ENCODE peak calls at places on chromosomes 1 and 21, in four cellular contexts. One of them, this sample, is unnamed.

GRCh38 chr1:23450894-23451293 is 26.3 kb upstream of the TCEA3 start:
- DNase-seq in gastrocnemius medialis: no peak
- DNase-seq in CD4-positive, alpha-beta memory T cell: no peak
- DNase-seq in fibroblast of lung: no peak
- DNase-seq in this sample: no peak

GRCh38 chr1:2235300-2235998 is 7.3 kb downstream of the SKI start:
- DNase-seq in gastrocnemius medialis: no peak
- DNase-seq in CD4-positive, alpha-beta memory T cell: peak; percentile 41
- DNase-seq in fibroblast of lung: no peak
- DNase-seq in this sample: no peak

GRCh38 chr21:36834192-36834591 is 132.3 kb downstream of the HLCS start:
- DNase-seq in gastrocnemius medialis: no peak
- DNase-seq in CD4-positive, alpha-beta memory T cell: no peak
- DNase-seq in fibroblast of lung: no peak
- DNase-seq in this sample: no peak

GRCh38 chr1:212566522-212567479 is 41.8 kb upstream of the ATF3 start:
- DNase-seq in gastrocnemius medialis: no peak
- DNase-seq in CD4-positive, alpha-beta memory T cell: peak; percentile 75
- DNase-seq in fibroblast of lung: peak; percentile 93
- DNase-seq in this sample: no peak

GRCh38 chr1:228809621-228810313 is 74.5 kb downstream of the RHOU start:
- DNase-seq in gastrocnemius medialis: no peak
- DNase-seq in CD4-positive, alpha-beta memory T cell: no peak
- DNase-seq in fibroblast of lung: no peak
- DNase-seq in this sample: no peak

GRCh38 chr1:115467196-115467595 is 129.1 kb upstream of the NGF start:
- DNase-seq in gastrocnemius medialis: no peak
- DNase-seq in CD4-positive, alpha-beta memory T cell: no peak
- DNase-seq in fibroblast of lung: no peak
- DNase-seq in this sample: no peak

GRCh38 chr1:24933468-24933867 is 3.4 kb upstream of the RUNX3 start:
- DNase-seq in gastrocnemius medialis: no peak
- DNase-seq in CD4-positive, alpha-beta memory T cell: peak; percentile 42
- DNase-seq in fibroblast of lung: no peak
- DNase-seq in this sample: no peak

GRCh38 chr1:19648239-19648638 is 4.1 kb downstream of the NBL1 start:
- DNase-seq in gastrocnemius medialis: no peak
- DNase-seq in CD4-positive, alpha-beta memory T cell: no peak
- DNase-seq in fibroblast of lung: no peak
- DNase-seq in this sample: no peak

GRCh38 chr1:53093451-53093754 is 31.4 kb downstream of the PODN start:
- DNase-seq in gastrocnemius medialis: no peak
- DNase-seq in CD4-positive, alpha-beta memory T cell: no peak
- DNase-seq in fibroblast of lung: no peak
- DNase-seq in this sample: no peak

GRCh38 chr1:237012789-237013383 is 8.6 kb upstream of the MT1HL1 start:
- DNase-seq in gastrocnemius medialis: no peak
- DNase-seq in CD4-positive, alpha-beta memory T cell: no peak
- DNase-seq in fibroblast of lung: peak; percentile 68
- DNase-seq in this sample: no peak

GRCh38 chr1:56915960-56916359 is 49.9 kb downstream of the C8B start:
- DNase-seq in gastrocnemius medialis: no peak
- DNase-seq in CD4-positive, alpha-beta memory T cell: no peak
- DNase-seq in fibroblast of lung: no peak
- DNase-seq in this sample: no peak

GRCh38 chr1:170623171-170623570 is 40.8 kb upstream of the PRRX1 start:
- DNase-seq in gastrocnemius medialis: no peak
- DNase-seq in CD4-positive, alpha-beta memory T cell: no peak
- DNase-seq in fibroblast of lung: peak; percentile 82
- DNase-seq in this sample: no peak

GRCh38 chr1:112878321-112878720 is 77.7 kb downstream of the SLC16A1 start:
- DNase-seq in gastrocnemius medialis: no peak
- DNase-seq in CD4-positive, alpha-beta memory T cell: no peak
- DNase-seq in fibroblast of lung: no peak
- DNase-seq in this sample: no peak

GRCh38 chr21:42614391-42614790 is 39.0 kb upstream of the PDE9A start:
- DNase-seq in gastrocnemius medialis: no peak
- DNase-seq in CD4-positive, alpha-beta memory T cell: peak; percentile 85
- DNase-seq in fibroblast of lung: no peak
- DNase-seq in this sample: no peak

GRCh38 chr1:243179714-243180113 is 75.4 kb downstream of the CEP170 start:
- DNase-seq in gastrocnemius medialis: no peak
- DNase-seq in CD4-positive, alpha-beta memory T cell: no peak
- DNase-seq in fibroblast of lung: no peak
- DNase-seq in this sample: no peak

GRCh38 chr1:147292012-147292411 is 49.5 kb downstream of the CHD1L start:
- DNase-seq in gastrocnemius medialis: no peak
- DNase-seq in CD4-positive, alpha-beta memory T cell: no peak
- DNase-seq in fibroblast of lung: peak; percentile 89
- DNase-seq in this sample: no peak

GRCh38 chr1:108817016-108817415 is 39.9 kb downstream of the AKNAD1 start:
- DNase-seq in gastrocnemius medialis: no peak
- DNase-seq in CD4-positive, alpha-beta memory T cell: no peak
- DNase-seq in fibroblast of lung: peak; percentile 78
- DNase-seq in this sample: peak; percentile 69

GRCh38 chr1:245790441-245790840 is 635.7 kb downstream of the KIF26B start:
- DNase-seq in gastrocnemius medialis: no peak
- DNase-seq in CD4-positive, alpha-beta memory T cell: no peak
- DNase-seq in fibroblast of lung: no peak
- DNase-seq in this sample: no peak

GRCh38 chr1:173295995-173296394 is 88.9 kb upstream of the TNFSF4 start:
- DNase-seq in gastrocnemius medialis: no peak
- DNase-seq in CD4-positive, alpha-beta memory T cell: no peak
- DNase-seq in fibroblast of lung: peak; percentile 14
- DNase-seq in this sample: no peak

GRCh38 chr1:170908942-170909341 is 26.4 kb upstream of the MROH9 start:
- DNase-seq in gastrocnemius medialis: no peak
- DNase-seq in CD4-positive, alpha-beta memory T cell: no peak
- DNase-seq in fibroblast of lung: no peak
- DNase-seq in this sample: no peak

GRCh38 chr1:24190970-24191570 is 4.0 kb upstream of the IFNLR1 start:
- DNase-seq in gastrocnemius medialis: no peak
- DNase-seq in CD4-positive, alpha-beta memory T cell: no peak
- DNase-seq in fibroblast of lung: no peak
- DNase-seq in this sample: no peak

GRCh38 chr21:43718872-43719747 is at the start of gene PDXK:
- DNase-seq in gastrocnemius medialis: peak; percentile 72
- DNase-seq in CD4-positive, alpha-beta memory T cell: peak; percentile 82
- DNase-seq in fibroblast of lung: peak; percentile 74
- DNase-seq in this sample: peak; percentile 77

GRCh38 chr21:25913488-25913887 is 178.7 kb downstream of the GABPA start:
- DNase-seq in gastrocnemius medialis: no peak
- DNase-seq in CD4-positive, alpha-beta memory T cell: no peak
- DNase-seq in fibroblast of lung: no peak
- DNase-seq in this sample: no peak

GRCh38 chr1:71850936-71851335 is 431.4 kb downstream of the NEGR1 start:
- DNase-seq in gastrocnemius medialis: peak; percentile 30
- DNase-seq in CD4-positive, alpha-beta memory T cell: no peak
- DNase-seq in fibroblast of lung: peak; percentile 45
- DNase-seq in this sample: peak; percentile 38

GRCh38 chr1:67441183-67441582 is 11.0 kb upstream of the SERBP1 start:
- DNase-seq in gastrocnemius medialis: peak; percentile 10
- DNase-seq in CD4-positive, alpha-beta memory T cell: no peak
- DNase-seq in fibroblast of lung: peak; percentile 73
- DNase-seq in this sample: peak; percentile 79

GRCh38 chr21:42187976-42188653 is 30.8 kb upstream of the ABCG1 start:
- DNase-seq in gastrocnemius medialis: peak; percentile 10
- DNase-seq in CD4-positive, alpha-beta memory T cell: peak; percentile 91
- DNase-seq in fibroblast of lung: no peak
- DNase-seq in this sample: peak; percentile 43

GRCh38 chr1:117695796-117696505 is 90.1 kb downstream of the TENT5C start:
- DNase-seq in gastrocnemius medialis: no peak
- DNase-seq in CD4-positive, alpha-beta memory T cell: no peak
- DNase-seq in fibroblast of lung: peak; percentile 74
- DNase-seq in this sample: no peak
- H3K4me3 ChIP-seq in gastrocnemius medialis: no peak overlapping the region
- H3K4me3 ChIP-seq in CD4-positive, alpha-beta memory T cell: no peak overlapping the region
- H3K4me3 ChIP-seq in fibroblast of lung: peak overlapping the region; percentile 43
- H3K4me3 ChIP-seq in this sample: no peak overlapping the region

GRCh38 chr1:50973255-50973654 is 3.2 kb downstream of the CDKN2C start:
- DNase-seq in gastrocnemius medialis: no peak
- DNase-seq in CD4-positive, alpha-beta memory T cell: no peak
- DNase-seq in fibroblast of lung: no peak
- DNase-seq in this sample: no peak

GRCh38 chr1:50976111-50976889 is 6.3 kb downstream of the CDKN2C start:
- DNase-seq in gastrocnemius medialis: no peak
- DNase-seq in CD4-positive, alpha-beta memory T cell: no peak
- DNase-seq in fibroblast of lung: peak; percentile 7
- DNase-seq in this sample: no peak

GRCh38 chr1:50973875-50974617 is 4.0 kb downstream of the CDKN2C start:
- DNase-seq in gastrocnemius medialis: no peak
- DNase-seq in CD4-positive, alpha-beta memory T cell: no peak
- DNase-seq in fibroblast of lung: no peak
- DNase-seq in this sample: no peak

GRCh38 chr1:50975436-50975835 is 5.4 kb downstream of the CDKN2C start:
- DNase-seq in gastrocnemius medialis: no peak
- DNase-seq in CD4-positive, alpha-beta memory T cell: no peak
- DNase-seq in fibroblast of lung: no peak
- DNase-seq in this sample: no peak

GRCh38 chr1:50974618-50974935 is 4.5 kb downstream of the CDKN2C start:
- DNase-seq in gastrocnemius medialis: no peak
- DNase-seq in CD4-positive, alpha-beta memory T cell: no peak
- DNase-seq in fibroblast of lung: no peak
- DNase-seq in this sample: no peak
- H3K27ac ChIP-seq in gastrocnemius medialis: no peak overlapping the region
- H3K27ac ChIP-seq in CD4-positive, alpha-beta memory T cell: no peak overlapping the region
- H3K27ac ChIP-seq in fibroblast of lung: no peak overlapping the region
- H3K27ac ChIP-seq in this sample: peak overlapping the region; percentile 33

GRCh38 chr1:247855911-247856310 is 1.1 kb upstream of the TRIM58 start:
- DNase-seq in gastrocnemius medialis: no peak
- DNase-seq in CD4-positive, alpha-beta memory T cell: no peak
- DNase-seq in fibroblast of lung: no peak
- DNase-seq in this sample: no peak
- H3K9me3 ChIP-seq in gastrocnemius medialis: no peaks in the 10 kb centered on the region
- H3K9me3 ChIP-seq in CD4-positive, alpha-beta memory T cell: no peaks in the 10 kb centered on the region
- H3K9me3 ChIP-seq in fibroblast of lung: no peaks in the 10 kb centered on the region
- H3K9me3 ChIP-seq in this sample: no peaks in the 10 kb centered on the region

GRCh38 chr1:181092883-181093282 is 4.4 kb downstream of the IER5 start:
- DNase-seq in gastrocnemius medialis: no peak
- DNase-seq in CD4-positive, alpha-beta memory T cell: no peak
- DNase-seq in fibroblast of lung: no peak
- DNase-seq in this sample: no peak
- H3K4me3 ChIP-seq in gastrocnemius medialis: peak overlapping the region; percentile 79
- H3K4me3 ChIP-seq in CD4-positive, alpha-beta memory T cell: no peak overlapping the region
- H3K4me3 ChIP-seq in fibroblast of lung: no peak overlapping the region
- H3K4me3 ChIP-seq in this sample: no peak overlapping the region

GRCh38 chr1:1144843-1145546 is 28.7 kb upstream of the TTLL10 start:
- DNase-seq in gastrocnemius medialis: no peak
- DNase-seq in CD4-positive, alpha-beta memory T cell: no peak
- DNase-seq in fibroblast of lung: no peak
- DNase-seq in this sample: no peak
- H3K27ac ChIP-seq in gastrocnemius medialis: no peak overlapping the region
- H3K27ac ChIP-seq in CD4-positive, alpha-beta memory T cell: peak overlapping the region; percentile 55
- H3K27ac ChIP-seq in fibroblast of lung: no peak overlapping the region
- H3K27ac ChIP-seq in this sample: no peak overlapping the region